ENCODE peak calls at places on chromosomes 13 and 19, in five cellular contexts. One of them, this sample, is unnamed. For H3K27me3 and H3K36me3, the result is how much of the 10 kb centered on the place peaks cover.

GRCh38 chr13:39874331-39875055 is 219.0 kb downstream of the COG6 start:
- DNase-seq in stomach: no peak
- DNase-seq in tibial artery: no peak
- DNase-seq in CD8-positive, alpha-beta memory T cell: no peak
- DNase-seq in heart left ventricle: no peak
- DNase-seq in this sample: no peak

GRCh38 chr19:52464798-52465470 is 11.6 kb downstream of the ZNF578 start:
- DNase-seq in stomach: no peak
- DNase-seq in tibial artery: no peak
- DNase-seq in CD8-positive, alpha-beta memory T cell: no peak
- DNase-seq in heart left ventricle: no peak
- DNase-seq in this sample: peak

GRCh38 chr19:14472202-14472961 is 2.8 kb downstream of the PTGER1 start:
- DNase-seq in stomach: peak
- DNase-seq in tibial artery: peak
- DNase-seq in CD8-positive, alpha-beta memory T cell: peak
- DNase-seq in heart left ventricle: peak
- DNase-seq in this sample: peak

GRCh38 chr19:57850553-57851017 is 926 bp downstream of the ZNF587 start:
- DNase-seq in stomach: peak
- DNase-seq in tibial artery: no peak
- DNase-seq in CD8-positive, alpha-beta memory T cell: no peak
- DNase-seq in heart left ventricle: no peak
- DNase-seq in this sample: peak

GRCh38 chr19:2648099-2648498 is 54.4 kb downstream of the GNG7 start:
- DNase-seq in stomach: no peak
- DNase-seq in tibial artery: no peak
- DNase-seq in CD8-positive, alpha-beta memory T cell: no peak
- DNase-seq in heart left ventricle: no peak
- DNase-seq in this sample: no peak

GRCh38 chr13:41649659-41650058 is 192.3 kb downstream of the RGCC start:
- DNase-seq in stomach: no peak
- DNase-seq in tibial artery: no peak
- DNase-seq in CD8-positive, alpha-beta memory T cell: no peak
- DNase-seq in heart left ventricle: no peak
- DNase-seq in this sample: peak

GRCh38 chr19:19403373-19403901 is 2.0 kb upstream of the GATAD2A start:
- DNase-seq in stomach: no peak
- DNase-seq in tibial artery: no peak
- DNase-seq in CD8-positive, alpha-beta memory T cell: no peak
- DNase-seq in heart left ventricle: no peak
- DNase-seq in this sample: no peak

GRCh38 chr19:19259741-19260140 is 13.4 kb downstream of the TM6SF2 start:
- DNase-seq in stomach: no peak
- DNase-seq in tibial artery: no peak
- DNase-seq in CD8-positive, alpha-beta memory T cell: no peak
- DNase-seq in heart left ventricle: no peak
- DNase-seq in this sample: peak

GRCh38 chr13:51838235-51838846 is 6.6 kb downstream of the TMEM272 start:
- DNase-seq in stomach: no peak
- DNase-seq in tibial artery: no peak
- DNase-seq in CD8-positive, alpha-beta memory T cell: no peak
- DNase-seq in heart left ventricle: no peak
- DNase-seq in this sample: no peak

GRCh38 chr19:6006896-6007295 is 29.0 kb upstream of the RANBP3 start:
- DNase-seq in stomach: no peak
- DNase-seq in tibial artery: no peak
- DNase-seq in CD8-positive, alpha-beta memory T cell: no peak
- DNase-seq in heart left ventricle: no peak
- DNase-seq in this sample: no peak

GRCh38 chr13:95106562-95106961 is 194.7 kb downstream of the ABCC4 start:
- DNase-seq in stomach: no peak
- DNase-seq in tibial artery: no peak
- DNase-seq in CD8-positive, alpha-beta memory T cell: no peak
- DNase-seq in heart left ventricle: no peak
- DNase-seq in this sample: no peak

GRCh38 chr13:41064493-41064892 is 3.2 kb downstream of the WBP4 start:
- DNase-seq in stomach: no peak
- DNase-seq in tibial artery: no peak
- DNase-seq in CD8-positive, alpha-beta memory T cell: no peak
- DNase-seq in heart left ventricle: no peak
- DNase-seq in this sample: no peak

GRCh38 chr13:21672811-21673591 is 2.1 kb downstream of the FGF9 start:
- DNase-seq in stomach: no peak
- DNase-seq in tibial artery: no peak
- DNase-seq in CD8-positive, alpha-beta memory T cell: no peak
- DNase-seq in heart left ventricle: no peak
- DNase-seq in this sample: no peak

GRCh38 chr13:86792153-86792651 is 879.0 kb upstream of the SLITRK5 start:
- DNase-seq in stomach: no peak
- DNase-seq in tibial artery: no peak
- DNase-seq in CD8-positive, alpha-beta memory T cell: no peak
- DNase-seq in heart left ventricle: no peak
- DNase-seq in this sample: peak

GRCh38 chr19:58572818-58573657 is at the start of gene MZF1:
- DNase-seq in stomach: peak
- DNase-seq in tibial artery: peak
- DNase-seq in CD8-positive, alpha-beta memory T cell: peak
- DNase-seq in heart left ventricle: peak
- DNase-seq in this sample: peak

GRCh38 chr19:33622505-33622808 is 704 bp downstream of the CHST8 start:
- DNase-seq in stomach: no peak
- DNase-seq in tibial artery: no peak
- DNase-seq in CD8-positive, alpha-beta memory T cell: no peak
- DNase-seq in heart left ventricle: no peak
- DNase-seq in this sample: peak

GRCh38 chr13:28161370-28161769 is 23.0 kb downstream of the PAN3 start:
- DNase-seq in stomach: no peak
- DNase-seq in tibial artery: no peak
- DNase-seq in CD8-positive, alpha-beta memory T cell: no peak
- DNase-seq in heart left ventricle: no peak
- DNase-seq in this sample: peak

GRCh38 chr13:38350114-38350617 is 515 bp downstream of the UFM1 start:
- DNase-seq in stomach: peak
- DNase-seq in tibial artery: peak
- DNase-seq in CD8-positive, alpha-beta memory T cell: peak
- DNase-seq in heart left ventricle: peak
- DNase-seq in this sample: peak

GRCh38 chr13:47858042-47858677 is 142.9 kb downstream of the SUCLA2 start:
- DNase-seq in stomach: no peak
- DNase-seq in tibial artery: no peak
- DNase-seq in CD8-positive, alpha-beta memory T cell: no peak
- DNase-seq in heart left ventricle: no peak
- DNase-seq in this sample: no peak

GRCh38 chr19:2034729-2035589 is 16.1 kb downstream of the MKNK2 start:
- DNase-seq in stomach: peak
- DNase-seq in tibial artery: no peak
- DNase-seq in CD8-positive, alpha-beta memory T cell: peak
- DNase-seq in heart left ventricle: no peak
- DNase-seq in this sample: peak

GRCh38 chr19:4534836-4535658 is at the start of gene PLIN5:
- DNase-seq in stomach: peak
- DNase-seq in tibial artery: peak
- DNase-seq in CD8-positive, alpha-beta memory T cell: peak
- DNase-seq in heart left ventricle: peak
- DNase-seq in this sample: peak

GRCh38 chr13:44879452-44880058 is 109.7 kb downstream of the NUFIP1 start:
- DNase-seq in stomach: no peak
- DNase-seq in tibial artery: no peak
- DNase-seq in CD8-positive, alpha-beta memory T cell: no peak
- DNase-seq in heart left ventricle: no peak
- DNase-seq in this sample: peak

GRCh38 chr19:13978721-13979191 is 26.4 kb downstream of the DCAF15 start:
- DNase-seq in stomach: no peak
- DNase-seq in tibial artery: no peak
- DNase-seq in CD8-positive, alpha-beta memory T cell: no peak
- DNase-seq in heart left ventricle: no peak
- DNase-seq in this sample: no peak

GRCh38 chr19:39390460-39390758 is 497 bp downstream of the PAF1 start:
- DNase-seq in stomach: peak
- DNase-seq in tibial artery: peak
- DNase-seq in CD8-positive, alpha-beta memory T cell: peak
- DNase-seq in heart left ventricle: no peak
- DNase-seq in this sample: no peak

GRCh38 chr19:16588824-16589577 is 16.8 kb upstream of the SLC35E1 start:
- DNase-seq in stomach: no peak
- DNase-seq in tibial artery: no peak
- DNase-seq in CD8-positive, alpha-beta memory T cell: no peak
- DNase-seq in heart left ventricle: no peak
- DNase-seq in this sample: peak
- H3K4me3 ChIP-seq in stomach: no peak
- H3K4me3 ChIP-seq in tibial artery: no peak
- H3K4me3 ChIP-seq in CD8-positive, alpha-beta memory T cell: peak
- H3K4me3 ChIP-seq in heart left ventricle: no peak
- H3K4me3 ChIP-seq in this sample: no peak

GRCh38 chr13:26787961-26788360 is 27.4 kb upstream of the GPR12 start:
- DNase-seq in stomach: no peak
- DNase-seq in tibial artery: no peak
- DNase-seq in CD8-positive, alpha-beta memory T cell: no peak
- DNase-seq in heart left ventricle: no peak
- DNase-seq in this sample: no peak
- H3K27me3 ChIP-seq in stomach: under half
- H3K27me3 ChIP-seq in tibial artery: under half
- H3K27me3 ChIP-seq in CD8-positive, alpha-beta memory T cell: under half
- H3K27me3 ChIP-seq in heart left ventricle: under half
- H3K27me3 ChIP-seq in this sample: under half

GRCh38 chr19:7363225-7363624 is 14.5 kb downstream of the ARHGEF18 start:
- DNase-seq in stomach: no peak
- DNase-seq in tibial artery: no peak
- DNase-seq in CD8-positive, alpha-beta memory T cell: no peak
- DNase-seq in heart left ventricle: no peak
- DNase-seq in this sample: no peak

GRCh38 chr19:7355871-7356270 is 7.1 kb downstream of the ARHGEF18 start:
- DNase-seq in stomach: no peak
- DNase-seq in tibial artery: no peak
- DNase-seq in CD8-positive, alpha-beta memory T cell: no peak
- DNase-seq in heart left ventricle: no peak
- DNase-seq in this sample: no peak

GRCh38 chr19:7356899-7357627 is 8.3 kb downstream of the ARHGEF18 start:
- DNase-seq in stomach: no peak
- DNase-seq in tibial artery: no peak
- DNase-seq in CD8-positive, alpha-beta memory T cell: no peak
- DNase-seq in heart left ventricle: no peak
- DNase-seq in this sample: no peak

GRCh38 chr19:7358102-7358597 is 9.4 kb downstream of the ARHGEF18 start:
- DNase-seq in stomach: no peak
- DNase-seq in tibial artery: no peak
- DNase-seq in CD8-positive, alpha-beta memory T cell: no peak
- DNase-seq in heart left ventricle: no peak
- DNase-seq in this sample: no peak

GRCh38 chr19:7360393-7360984 is 11.8 kb downstream of the ARHGEF18 start:
- DNase-seq in stomach: no peak
- DNase-seq in tibial artery: no peak
- DNase-seq in CD8-positive, alpha-beta memory T cell: no peak
- DNase-seq in heart left ventricle: no peak
- DNase-seq in this sample: no peak
- H3K36me3 ChIP-seq in stomach: under half
- H3K36me3 ChIP-seq in tibial artery: under half
- H3K36me3 ChIP-seq in CD8-positive, alpha-beta memory T cell: under half
- H3K36me3 ChIP-seq in heart left ventricle: under half
- H3K36me3 ChIP-seq in this sample: under half

GRCh38 chr19:18009412-18010066 is 1.6 kb downstream of the ARRDC2 start:
- DNase-seq in stomach: no peak
- DNase-seq in tibial artery: no peak
- DNase-seq in CD8-positive, alpha-beta memory T cell: no peak
- DNase-seq in heart left ventricle: no peak
- DNase-seq in this sample: no peak
- H3K4me3 ChIP-seq in stomach: peak
- H3K4me3 ChIP-seq in tibial artery: peak
- H3K4me3 ChIP-seq in CD8-positive, alpha-beta memory T cell: peak
- H3K4me3 ChIP-seq in heart left ventricle: peak
- H3K4me3 ChIP-seq in this sample: no peak

GRCh38 chr19:30402790-30403189 is 30.6 kb downstream of the ZNF536 start:
- DNase-seq in stomach: no peak
- DNase-seq in tibial artery: no peak
- DNase-seq in CD8-positive, alpha-beta memory T cell: no peak
- DNase-seq in heart left ventricle: no peak
- DNase-seq in this sample: peak

GRCh38 chr19:30407310-30407709 is 35.1 kb downstream of the ZNF536 start:
- DNase-seq in stomach: no peak
- DNase-seq in tibial artery: no peak
- DNase-seq in CD8-positive, alpha-beta memory T cell: no peak
- DNase-seq in heart left ventricle: no peak
- DNase-seq in this sample: no peak

GRCh38 chr19:30408734-30409301 is 36.6 kb downstream of the ZNF536 start:
- DNase-seq in stomach: no peak
- DNase-seq in tibial artery: no peak
- DNase-seq in CD8-positive, alpha-beta memory T cell: no peak
- DNase-seq in heart left ventricle: no peak
- DNase-seq in this sample: no peak

GRCh38 chr19:30403583-30403982 is 31.4 kb downstream of the ZNF536 start:
- DNase-seq in stomach: no peak
- DNase-seq in tibial artery: no peak
- DNase-seq in CD8-positive, alpha-beta memory T cell: no peak
- DNase-seq in heart left ventricle: no peak
- DNase-seq in this sample: no peak

GRCh38 chr19:30406220-30406944 is 34.2 kb downstream of the ZNF536 start:
- DNase-seq in stomach: no peak
- DNase-seq in tibial artery: no peak
- DNase-seq in CD8-positive, alpha-beta memory T cell: no peak
- DNase-seq in heart left ventricle: peak
- DNase-seq in this sample: peak
- H3K27me3 ChIP-seq in stomach: under half
- H3K27me3 ChIP-seq in tibial artery: under half
- H3K27me3 ChIP-seq in CD8-positive, alpha-beta memory T cell: under half
- H3K27me3 ChIP-seq in heart left ventricle: under half
- H3K27me3 ChIP-seq in this sample: under half

This sample was measured in H7.